ENCODE peak calls at places on chromosomes 12 and 14, in six cellular contexts. I, U, S, T, H and G are unnamed samples.

GRCh38 chr14:75222208-75222701 is 45.8 kb upstream of the TMED10 start:
- DNase-seq in U (peak; percentile 58), H (no peak), I (no peak), S (no peak), T (peak; percentile 66), G (no peak)

GRCh38 chr12:47080725-47081502 is 1.2 kb upstream of the AMIGO2 start:
- DNase-seq in U (peak; percentile 82), S (peak; percentile 56), I (peak; percentile 51), H (peak; percentile 75), T (peak; percentile 67), G (no peak)

GRCh38 chr12:129984097-129984496 is 80.3 kb upstream of the TMEM132D start:
- DNase-seq in H (no peak), T (no peak), U (no peak), I (peak; percentile 13), S (no peak), G (no peak)

GRCh38 chr12:92424338-92424737 is 278.5 kb upstream of the PLEKHG7 start:
- DNase-seq in T (no peak), U (no peak), H (peak; percentile 78), S (no peak), I (no peak), G (no peak)

GRCh38 chr14:24051789-24052655 is at the start of gene CARMIL3:
- DNase-seq in U (peak; percentile 33), S (peak; percentile 78), H (peak; percentile 57), T (peak; percentile 58), I (peak; percentile 91), G (peak; percentile 75)

GRCh38 chr14:90627478-90627877 is 188.8 kb downstream of the TTC7B start:
- DNase-seq in H (no peak), I (no peak), U (no peak), S (no peak), T (no peak), G (no peak)

GRCh38 chr12:89129471-89129870 is 222.8 kb downstream of the DUSP6 start:
- DNase-seq in T (no peak), I (no peak), H (no peak), U (no peak), S (no peak), G (no peak)

GRCh38 chr12:102107970-102108369 is 11.9 kb downstream of the NUP37 start:
- DNase-seq in H (no peak), T (no peak), S (no peak), U (no peak), I (no peak), G (no peak)

GRCh38 chr12:26122681-26123481 is 2.0 kb downstream of the BHLHE41 start:
- DNase-seq in H (peak; percentile 74), I (peak; percentile 78), T (peak; percentile 56), U (peak; percentile 87), S (peak; percentile 51), G (peak; percentile 86)

GRCh38 chr14:28308727-28309126 is 457.9 kb upstream of the FOXG1 start:
- DNase-seq in U (no peak), I (no peak), T (no peak), S (no peak), H (peak; percentile 87), G (no peak)

GRCh38 chr14:28116716-28117115 is 649.9 kb upstream of the FOXG1 start:
- DNase-seq in U (no peak), I (no peak), H (no peak), T (no peak), S (no peak), G (no peak)

GRCh38 chr12:91106283-91106682 is 5.0 kb downstream of the LUM start:
- DNase-seq in T (no peak), S (no peak), H (no peak), I (no peak), U (no peak), G (no peak)

GRCh38 chr12:91105807-91106206 is 5.5 kb downstream of the LUM start:
- DNase-seq in S (no peak), T (no peak), H (no peak), I (no peak), U (no peak), G (no peak)

GRCh38 chr12:91111366-91112321 is at the start of gene LUM:
- DNase-seq in T (peak; percentile 29), U (peak; percentile 52), I (peak; percentile 23), S (no peak), H (peak; percentile 27), G (peak; percentile 75)

GRCh38 chr12:91108196-91108595 is 3.1 kb downstream of the LUM start:
- DNase-seq in H (no peak), I (no peak), U (no peak), S (no peak), T (no peak), G (no peak)

GRCh38 chr12:91109148-91109564 is 2.1 kb downstream of the LUM start:
- DNase-seq in T (peak; percentile 50), H (peak; percentile 83), U (peak; percentile 72), S (peak; percentile 49), I (peak; percentile 77), G (no peak)
- H3K27ac ChIP-seq in T (peak overlapping the region; percentile 71), H (no peak overlapping the region), U (no peak overlapping the region), S (no peak overlapping the region), I (no peak overlapping the region), G (peak overlapping the region; percentile 67)

GRCh38 chr12:69470189-69471094 is at the start of gene FRS2:
- DNase-seq in S (peak; percentile 93), T (peak; percentile 94), U (peak; percentile 88), I (peak; percentile 96), H (peak; percentile 88), G (peak; percentile 95)
- TF ChIP-seq CTCF in S (no peak), T (peak; percentile 30), U (peak; percentile 9), I (peak; percentile 47), H (peak; percentile 61), G (no peak)

DNA sequence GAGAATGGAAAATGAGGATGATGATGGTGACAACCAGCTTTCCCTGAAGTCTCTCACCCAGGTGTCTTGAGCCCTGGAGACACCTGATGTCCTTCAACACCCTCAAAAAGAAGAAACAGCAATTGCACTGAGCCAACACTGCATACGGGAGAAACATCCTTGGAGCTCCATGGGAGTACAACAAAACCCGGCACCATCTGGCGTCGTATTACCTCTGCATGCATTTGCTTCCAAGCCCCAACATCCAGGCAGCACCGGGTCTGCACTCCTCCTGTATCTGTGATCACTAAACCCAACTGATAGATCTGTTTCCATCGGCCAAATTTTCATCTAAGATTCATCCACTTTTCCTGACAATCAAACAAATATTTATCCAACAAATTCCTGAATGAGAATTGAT is 249.9 kb downstream of the DPF3 start:
- DNase-seq in T (no peak), H (no peak), U (no peak), S (no peak), I (no peak), G (no peak)
- H3K27ac ChIP-seq in T (no peak overlapping the region), H (peak overlapping the region; percentile 76), U (no peak overlapping the region), S (no peak overlapping the region), I (no peak overlapping the region), G (no peak overlapping the region)

GRCh38 chr12:24780969-24781368 is 167.9 kb downstream of the BCAT1 start:
- DNase-seq in S (no peak), U (no peak), T (no peak), I (peak; percentile 8), H (peak; percentile 4), G (no peak)
- TF ChIP-seq CTCF in S (no peak), U (no peak), T (no peak), I (peak; percentile 54), H (peak; percentile 25), G (no peak)

DNA sequence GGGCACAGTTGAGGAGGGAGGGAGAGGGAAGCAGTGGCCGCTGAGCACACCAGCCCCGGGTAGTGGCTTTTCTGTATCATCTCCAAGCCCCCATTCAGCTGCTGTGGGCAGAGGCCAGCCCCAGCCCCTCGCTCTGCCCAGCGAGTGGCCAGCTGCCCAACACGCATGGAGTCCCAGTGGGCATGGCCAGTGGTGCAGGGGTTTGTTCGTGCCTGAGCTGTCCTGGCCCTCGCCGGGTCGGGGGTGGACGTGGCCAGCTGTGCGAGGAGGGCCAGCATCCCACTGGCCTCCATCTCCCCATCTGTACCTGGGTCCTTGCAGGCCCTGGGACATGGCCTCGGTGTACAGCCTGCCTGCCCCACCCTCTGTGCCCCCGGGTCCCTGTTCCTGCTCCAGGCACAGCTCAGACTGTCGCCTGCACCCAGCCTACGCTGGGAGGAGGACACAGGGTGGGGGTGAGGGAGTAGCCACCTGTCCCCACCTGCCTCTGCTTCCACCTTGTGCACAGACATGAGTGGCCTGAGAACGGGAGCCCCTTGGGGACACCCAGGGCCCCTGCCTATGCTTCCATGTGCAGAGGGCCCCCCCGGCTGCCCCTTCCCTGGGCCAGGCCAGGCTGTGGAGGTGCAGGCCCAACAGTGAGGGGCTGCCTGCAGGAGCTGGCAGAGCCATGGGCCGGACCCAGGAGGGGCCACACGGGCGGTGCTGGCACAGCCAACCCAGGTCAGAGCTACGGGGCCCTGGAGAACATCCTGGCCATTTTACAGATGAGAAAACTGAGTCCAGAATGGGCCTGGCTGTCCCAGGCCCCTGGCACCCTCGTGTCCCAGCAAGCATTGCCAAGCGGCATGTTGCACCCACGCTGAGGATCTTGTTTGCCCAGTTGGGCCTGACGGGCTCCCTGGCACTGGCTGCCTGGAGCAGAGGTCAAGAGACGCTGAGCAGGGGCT is 4.3 kb downstream of the INF2 start:
- DNase-seq in U (no peak), H (no peak), I (no peak), S (no peak), T (no peak), G (no peak)
- H3K27ac ChIP-seq in U (peak overlapping the region; percentile 88), H (peak overlapping the region; percentile 58), I (no peak overlapping the region), S (peak overlapping the region; percentile 75), T (peak overlapping the region; percentile 82), G (peak overlapping the region; percentile 72)

GRCh38 chr14:104143521-104144452 is 5.4 kb downstream of the KIF26A start:
- DNase-seq in T (peak; percentile 23), H (no peak), U (no peak), I (no peak), S (no peak), G (no peak)

GRCh38 chr14:104144453-104144790 is 6.0 kb downstream of the KIF26A start:
- DNase-seq in S (no peak), T (no peak), U (no peak), I (no peak), H (no peak), G (no peak)

GRCh38 chr14:104141621-104142091 is 3.3 kb downstream of the KIF26A start:
- DNase-seq in U (no peak), I (no peak), T (peak; percentile 12), H (no peak), S (no peak), G (no peak)

GRCh38 chr14:104142136-104143041 is 4.0 kb downstream of the KIF26A start:
- DNase-seq in U (no peak), T (peak; percentile 15), S (no peak), I (no peak), H (no peak), G (no peak)

GRCh38 chr14:104143071-104143470 is 4.7 kb downstream of the KIF26A start:
- DNase-seq in H (no peak), U (no peak), T (no peak), S (no peak), I (no peak), G (no peak)
- TF ChIP-seq CTCF in H (peak; percentile 29), U (no peak), T (no peak), S (no peak), I (no peak), G (no peak)